ENCODE peak calls at places on chromosomes 7 and 10, in five cellular contexts. M is brain microvascular endothelial cell, W is cardiac muscle cell, Z is neural progenitor cell, S is fibroblast of lung. U is an unnamed sample.

GRCh38 chr7:98372993-98373392 is 27.9 kb downstream of the BAIAP2L1 start:
- DNase-seq in M (no peak), W (peak), Z (no peak), S (peak), U (no peak)

GRCh38 chr7:37376386-37376785 is 72.3 kb downstream of the ELMO1 start:
- DNase-seq in M (no peak), W (peak), Z (no peak), S (no peak), U (no peak)

GRCh38 chr7:142855401-142855743 is 496 bp downstream of the EPHB6 start:
- DNase-seq in M (no peak), W (peak), Z (peak), S (no peak), U (peak)

GRCh38 chr7:113321201-113321600 is 202.8 kb upstream of the SMIM30 start:
- DNase-seq in M (peak), W (no peak), Z (no peak), S (peak), U (no peak)

GRCh38 chr10:29446327-29446726 is 157.5 kb downstream of the LYZL1 start:
- DNase-seq in M (no peak), W (peak), Z (no peak), S (no peak), U (peak)

GRCh38 chr7:145478551-145478950 is 638.0 kb upstream of the CNTNAP2 start:
- DNase-seq in M (no peak), W (no peak), Z (no peak), S (no peak), U (no peak)

GRCh38 chr10:6339891-6340290 is 137.2 kb downstream of the PFKFB3 start:
- DNase-seq in M (no peak), W (no peak), Z (no peak), S (no peak), U (no peak)

GRCh38 chr7:48511021-48511579 is 339.8 kb downstream of the ABCA13 start:
- DNase-seq in M (no peak), W (no peak), Z (no peak), S (no peak), U (no peak)

GRCh38 chr7:50739744-50740455 is 42.8 kb downstream of the GRB10 start:
- DNase-seq in M (no peak), W (peak), Z (no peak), S (peak), U (no peak)

GRCh38 chr7:128453836-128454804 is 1.6 kb upstream of the HILPDA start:
- DNase-seq in M (peak), W (peak), Z (peak), S (peak), U (peak)

GRCh38 chr7:12674861-12675260 is 12.6 kb upstream of the ARL4A start:
- DNase-seq in M (peak), W (peak), Z (peak), S (no peak), U (peak)

GRCh38 chr7:55348502-55348901 is 16.6 kb upstream of the LANCL2 start:
- DNase-seq in M (peak), W (peak), Z (no peak), S (peak), U (peak)

GRCh38 chr7:116236020-116236630 is 25.8 kb downstream of the TES start:
- DNase-seq in M (peak), W (peak), Z (peak), S (no peak), U (peak)
- TF ChIP-seq CTCF in M (peak), W (peak), Z (peak), S (peak), U (peak)

GRCh38 chr7:15684036-15684815 is 2.3 kb downstream of the MEOX2 start:
- DNase-seq in M (no peak), W (no peak), Z (no peak), S (no peak), U (no peak)

GRCh38 chr7:15682751-15683150 is 3.7 kb downstream of the MEOX2 start:
- DNase-seq in M (no peak), W (no peak), Z (no peak), S (no peak), U (no peak)

GRCh38 chr7:15685358-15686181 is 913 bp downstream of the MEOX2 start:
- DNase-seq in M (no peak), W (peak), Z (peak), S (peak), U (peak)

GRCh38 chr7:15686209-15686956 is at the start of gene MEOX2:
- DNase-seq in M (peak), W (peak), Z (peak), S (peak), U (peak)

GRCh38 chr7:15684834-15685233 is 1.6 kb downstream of the MEOX2 start:
- DNase-seq in M (no peak), W (no peak), Z (peak), S (no peak), U (no peak)
- TF ChIP-seq CTCF in M (no peak), W (no peak), Z (no peak), S (no peak), U (no peak)

DNA sequence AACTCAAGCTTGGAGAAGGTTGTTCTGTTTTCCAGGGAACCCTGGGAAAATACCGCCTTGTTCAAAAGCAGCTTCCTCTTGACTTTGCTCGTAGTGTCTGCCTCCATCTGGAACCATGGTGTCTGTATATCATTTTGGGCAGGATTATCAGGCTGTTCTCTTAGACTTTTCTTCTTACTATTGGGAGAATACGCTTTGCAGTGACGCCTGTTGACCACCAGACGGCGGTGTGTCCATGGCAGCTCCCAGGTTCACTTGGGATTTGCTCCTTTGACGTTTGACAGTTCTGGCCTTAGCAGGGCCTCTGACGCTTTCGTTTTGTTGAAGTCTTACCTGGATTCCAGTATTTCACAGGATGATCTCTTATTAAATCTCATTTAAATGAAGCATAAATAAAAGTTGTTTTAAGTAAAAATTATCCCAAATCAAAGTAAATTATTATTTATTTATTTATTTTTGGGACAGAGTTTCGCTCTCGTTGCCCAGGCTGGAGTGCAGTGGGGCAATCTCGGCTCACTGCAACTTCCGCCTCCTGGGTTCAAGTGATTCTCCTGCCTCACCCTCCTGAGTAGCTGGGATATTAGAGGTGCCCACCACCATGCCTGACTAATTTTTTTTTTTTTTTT is 41.8 kb upstream of the GJD4 start:
- DNase-seq in M (peak), W (peak), Z (peak), S (peak), U (peak)
- TF ChIP-seq CTCF in M (peak), W (peak), Z (peak), S (peak), U (peak)

GRCh38 chr10:27369832-27370231 is 129.2 kb upstream of the ACBD5 start:
- DNase-seq in M (no peak), W (peak), Z (no peak), S (no peak), U (no peak)
- TF ChIP-seq CTCF in M (no peak), W (no peak), Z (peak), S (no peak), U (peak)

GRCh38 chr7:87797798-87798403 is 78.3 kb downstream of the SLC25A40 start:
- DNase-seq in M (peak), W (peak), Z (peak), S (peak), U (peak)
- TF ChIP-seq CTCF in M (peak), W (peak), Z (peak), S (peak), U (peak)

DNA sequence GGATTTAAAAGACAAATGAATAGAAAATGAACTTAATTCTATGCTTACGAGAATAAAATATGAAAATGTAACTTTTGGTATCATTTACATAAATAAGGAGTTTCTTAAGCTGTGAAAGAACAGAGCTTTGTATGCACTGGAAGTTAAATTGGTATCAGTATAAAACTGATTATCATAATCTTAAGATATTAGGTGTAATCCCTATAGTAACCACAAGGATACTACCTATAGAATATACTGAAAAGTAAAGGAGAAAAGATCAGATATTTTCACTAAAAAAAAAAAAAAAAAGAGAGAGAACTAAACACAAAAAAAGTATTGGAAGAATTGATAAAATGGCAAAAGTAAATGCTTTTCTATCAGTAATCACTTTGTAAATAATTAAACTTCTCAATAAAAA is 100.1 kb downstream of the TWIST1 start:
- DNase-seq in M (no peak), W (no peak), Z (no peak), S (no peak), U (no peak)
- TF ChIP-seq CTCF in M (no peak), W (no peak), Z (peak), S (no peak), U (no peak)

GRCh38 chr10:22301193-22301592 is 15.0 kb upstream of the COMMD3 start:
- DNase-seq in M (no peak), W (no peak), Z (peak), S (no peak), U (no peak)
- TF ChIP-seq CTCF in M (peak), W (no peak), Z (peak), S (no peak), U (no peak)

GRCh38 chr7:90173127-90173844 is 19.0 kb downstream of the STEAP1 start:
- DNase-seq in M (peak), W (no peak), Z (no peak), S (no peak), U (no peak)
- TF ChIP-seq CTCF in M (no peak), W (no peak), Z (no peak), S (no peak), U (no peak)

DNA sequence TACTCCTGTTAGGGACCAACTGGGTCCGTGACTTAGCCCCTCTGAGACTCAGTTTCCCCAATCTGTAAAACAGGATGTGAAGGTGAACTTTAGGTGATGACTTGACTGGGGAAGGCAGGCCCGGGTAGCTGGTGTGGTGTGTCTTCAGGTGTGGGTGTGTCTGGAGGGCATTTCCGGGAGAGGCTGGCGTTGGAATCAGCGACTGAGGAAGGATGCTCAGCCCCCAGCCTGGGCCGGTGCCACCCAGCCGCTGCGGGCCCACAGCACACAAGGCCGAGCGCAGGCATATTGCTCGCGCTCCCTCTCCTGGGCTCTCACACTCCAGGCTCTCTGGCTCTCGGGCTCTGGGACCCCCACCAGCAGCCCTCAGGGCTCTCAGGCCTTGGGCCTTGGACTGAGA is 31.7 kb upstream of the CNPY1 start:
- DNase-seq in M (no peak), W (no peak), Z (no peak), S (no peak), U (no peak)
- TF ChIP-seq CTCF in M (no peak), W (no peak), Z (no peak), S (no peak), U (no peak)